ENCODE peak calls at places on chromosomes 6 and 20, in four cellular contexts. F is Caco-2, S is CD14-positive monocyte, E is cardiac muscle cell. W is an unnamed sample.

GRCh38 chr6:107458687-107459282 is 579 bp downstream of the PDSS2 start:
- DNase-seq in E (peak), S (no peak), F (peak), W (no peak)

GRCh38 chr6:82381278-82381677 is 17.7 kb downstream of the TPBG start:
- DNase-seq in E (no peak), F (no peak), S (no peak), W (no peak)

GRCh38 chr6:29516108-29516507 is 28.4 kb upstream of the MAS1L start:
- DNase-seq in S (no peak), F (no peak), E (no peak), W (no peak)

GRCh38 chr20:54133434-54134427 is 40.1 kb downstream of the CYP24A1 start:
- DNase-seq in S (no peak), E (no peak), F (peak), W (no peak)

GRCh38 chr6:34792605-34793500 is 970 bp downstream of the BLTP3A start:
- DNase-seq in E (peak), S (peak), F (peak), W (no peak)

GRCh38 chr6:137731960-137732616 is 135.0 kb upstream of the TNFAIP3 start:
- DNase-seq in E (no peak), F (no peak), S (no peak), W (no peak)

GRCh38 chr6:142942805-142943227 is 2.2 kb downstream of the HIVEP2 start:
- DNase-seq in E (no peak), F (no peak), S (no peak), W (no peak)

GRCh38 chr6:108145639-108146038 is 20.2 kb upstream of the NR2E1 start:
- DNase-seq in S (no peak), F (no peak), E (no peak), W (no peak)

GRCh38 chr20:20393207-20393606 is 25.3 kb downstream of the INSM1 start:
- DNase-seq in F (no peak), S (no peak), E (no peak), W (no peak)

GRCh38 chr6:114323784-114324183 is 19.0 kb downstream of the HS3ST5 start:
- DNase-seq in F (no peak), S (no peak), E (no peak), W (no peak)

GRCh38 chr20:20658871-20659415 is 53.5 kb downstream of the RALGAPA2 start:
- DNase-seq in E (no peak), F (no peak), S (no peak), W (no peak)

GRCh38 chr6:6631526-6632276 is 43.2 kb downstream of the LY86 start:
- DNase-seq in E (no peak), S (no peak), F (no peak), W (no peak)

GRCh38 chr6:5520796-5521195 is 259.5 kb downstream of the FARS2 start:
- DNase-seq in F (no peak), E (no peak), S (no peak), W (no peak)

GRCh38 chr20:32463642-32464400 is 105.7 kb downstream of the ASXL1 start:
- DNase-seq in E (peak), S (peak), F (no peak), W (no peak)

GRCh38 chr6:129567374-129567773 is 142.6 kb downstream of the ARHGAP18 start:
- DNase-seq in S (no peak), F (no peak), E (peak), W (no peak)

GRCh38 chr20:49676581-49677291 is 36.9 kb downstream of the B4GALT5 start:
- DNase-seq in E (no peak), S (peak), F (no peak), W (no peak)

GRCh38 chr20:47669489-47669888 is 115.8 kb downstream of the SULF2 start:
- DNase-seq in S (no peak), E (no peak), F (peak), W (no peak)

GRCh38 chr6:5532941-5533340 is 271.6 kb downstream of the FARS2 start:
- DNase-seq in S (no peak), F (no peak), E (no peak), W (no peak)

GRCh38 chr20:50583422-50584150 is 73.4 kb downstream of the PTPN1 start:
- DNase-seq in E (no peak), F (no peak), S (no peak), W (peak)

GRCh38 chr20:48397689-48398005 is 430.2 kb downstream of the PREX1 start:
- DNase-seq in E (no peak), F (no peak), S (no peak), W (no peak)

GRCh38 chr20:17759449-17759848 is 59.7 kb downstream of the BANF2 start:
- DNase-seq in E (no peak), F (no peak), S (no peak), W (no peak)

GRCh38 chr6:132298344-132298949 is 102.8 kb downstream of the MOXD1 start:
- DNase-seq in F (peak), E (peak), S (no peak), W (no peak)

GRCh38 chr6:118333772-118334171 is 214.3 kb upstream of the PLN start:
- DNase-seq in F (no peak), E (no peak), S (no peak), W (no peak)

GRCh38 chr20:3420211-3420707 is 12.8 kb upstream of the DNAAF9 start:
- DNase-seq in E (no peak), S (peak), F (no peak), W (no peak)

GRCh38 chr20:60262967-60263603 is 304.9 kb downstream of the CDH26 start:
- DNase-seq in E (peak), F (peak), S (peak), W (no peak)

GRCh38 chr6:134347916-134348805 is 30.2 kb upstream of the SGK1 start:
- DNase-seq in E (no peak), F (no peak), S (no peak), W (no peak)

GRCh38 chr20:36479938-36480337 is 61.4 kb upstream of the MYL9 start:
- DNase-seq in E (no peak), S (no peak), F (no peak), W (no peak)

GRCh38 chr6:108133594-108134179 is 32.1 kb upstream of the NR2E1 start:
- DNase-seq in S (no peak), E (peak), F (peak), W (no peak)

GRCh38 chr20:64182146-64182865 is 18.1 kb downstream of the MYT1 start:
- DNase-seq in F (no peak), S (peak), E (no peak), W (no peak)

GRCh38 chr6:72969666-72970065 is 255.6 kb downstream of the KHDC1L start:
- DNase-seq in S (no peak), E (no peak), F (no peak), W (no peak)

GRCh38 chr20:61950631-61951010 is 115.1 kb downstream of the TAF4 start:
- DNase-seq in E (no peak), F (no peak), S (no peak), W (no peak)

GRCh38 chr20:10668677-10669368 is 5.0 kb downstream of the JAG1 start:
- DNase-seq in F (no peak), E (no peak), S (no peak), W (no peak)

GRCh38 chr6:84779380-84779779 is 15.0 kb upstream of the TBX18 start:
- DNase-seq in E (no peak), F (no peak), S (no peak), W (no peak)

GRCh38 chr20:48556956-48557355 is 270.8 kb downstream of the PREX1 start:
- DNase-seq in F (no peak), S (no peak), E (peak), W (no peak)

GRCh38 chr6:114008331-114008730 is 37.4 kb upstream of the HDAC2 start:
- DNase-seq in S (no peak), F (no peak), E (no peak), W (no peak)

GRCh38 chr6:96716221-96716620 is 121.1 kb downstream of the GPR63 start:
- DNase-seq in E (no peak), F (no peak), S (no peak), W (no peak)
- TF ChIP-seq CTCF in E (no peak), F (no peak), S (no peak), W (no peak)

GRCh38 chr6:76682842-76683241 is 610.4 kb upstream of the IMPG1 start:
- DNase-seq in F (no peak), S (no peak), E (peak), W (no peak)
- TF ChIP-seq CTCF in F (peak), S (peak), E (peak), W (peak)

GRCh38 chr20:16703570-16703969 is 26.3 kb upstream of the SNRPB2 start:
- DNase-seq in F (no peak), E (no peak), S (no peak), W (no peak)

GRCh38 chr20:16699287-16699686 is 30.5 kb upstream of the SNRPB2 start:
- DNase-seq in E (peak), F (no peak), S (no peak), W (no peak)

GRCh38 chr20:16695633-16696032 is 34.2 kb upstream of the SNRPB2 start:
- DNase-seq in F (no peak), E (no peak), S (no peak), W (no peak)

GRCh38 chr20:16701296-16701695 is 28.5 kb upstream of the SNRPB2 start:
- DNase-seq in F (peak), E (peak), S (no peak), W (no peak)
- TF ChIP-seq CTCF in F (peak), E (peak), S (peak), W (peak)

GRCh38 chr20:362271-363254 is 15.7 kb downstream of the NRSN2 start:
- DNase-seq in F (peak), S (peak), E (no peak), W (no peak)
- TF ChIP-seq CTCF in F (no peak), S (peak), E (peak), W (peak)

GRCh38 chr6:145886228-145886956 is 71.8 kb upstream of the FBXO30 start:
- DNase-seq in E (no peak), F (no peak), S (no peak), W (no peak)
- TF ChIP-seq CTCF in E (no peak), F (no peak), S (no peak), W (no peak)

GRCh38 chr6:110618591-110619267 is 142.3 kb upstream of the SLC22A16 start:
- DNase-seq in F (no peak), E (peak), S (no peak), W (no peak)
- TF ChIP-seq CTCF in F (peak), E (peak), S (no peak), W (peak)

DNA sequence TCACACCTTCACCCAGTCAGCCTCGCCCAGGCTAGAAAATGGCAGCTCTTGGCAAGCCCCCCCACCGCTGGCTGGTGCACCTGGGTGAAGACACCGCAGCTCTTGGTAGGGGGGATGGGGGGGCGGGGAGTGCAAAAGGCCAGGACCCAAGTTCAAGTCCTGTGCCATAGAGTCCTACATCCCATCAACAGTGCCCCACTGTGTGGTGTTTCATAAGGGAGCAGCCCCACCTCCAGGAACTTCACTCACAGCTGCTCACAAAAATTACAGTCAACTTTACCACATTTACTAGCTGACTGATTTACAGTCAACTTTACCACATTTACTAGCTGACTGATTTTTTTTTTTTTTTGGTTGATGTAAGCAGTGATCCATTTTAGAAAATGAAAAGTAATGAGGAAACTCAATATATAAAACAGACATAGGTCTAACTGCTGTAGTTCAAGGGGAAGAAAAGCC is 209.0 kb upstream of the SNX9 start:
- DNase-seq in F (no peak), E (no peak), S (no peak), W (no peak)
- TF ChIP-seq CTCF in F (no peak), E (no peak), S (no peak), W (peak)